ENCODE peak calls at places on chromosome 10, in nine cellular contexts. U is MM.1S, O is mammary epithelial cell, T is GM23338, W is hepatocyte, Z is astrocyte, S is fibroblast of lung, L is HepG2, G is GM12878. H is an unnamed sample.
A peak's percentile ranks its signal among the peaks of the same experiment; 100 is the strongest.

GRCh38 chr10:13371879-13372470 is 23.9 kb upstream of the SEPHS1 start:
- DNase-seq in U (peak; percentile 84), O (peak; percentile 73), T (peak; percentile 91), W (peak; percentile 89), Z (peak; percentile 59), S (peak; percentile 70), L (peak; percentile 81), G (no peak), H (peak; percentile 81)

GRCh38 chr10:124672181-124672638 is 72.0 kb downstream of the FAM53B start:
- DNase-seq in U (no peak), O (no peak), T (peak; percentile 29), W (no peak), Z (no peak), S (no peak), L (no peak), G (no peak), H (no peak)

GRCh38 chr10:102617816-102618215 is 26.5 kb upstream of the TRIM8 start:
- DNase-seq in U (no peak), O (no peak), T (no peak), W (no peak), Z (no peak), S (no peak), L (no peak), G (no peak), H (no peak)

GRCh38 chr10:27792191-27792590 is 46.6 kb upstream of the MKX start:
- DNase-seq in U (no peak), O (no peak), T (no peak), W (no peak), Z (peak; percentile 32), S (peak; percentile 36), L (no peak), G (no peak), H (no peak)

GRCh38 chr10:34194259-34194658 is 620.8 kb downstream of the PARD3 start:
- DNase-seq in U (no peak), O (no peak), T (no peak), W (peak; percentile 42), Z (peak; percentile 71), S (peak; percentile 72), L (no peak), G (no peak), H (no peak)

GRCh38 chr10:80530816-80531215 is 6.9 kb upstream of the SH2D4B start:
- DNase-seq in U (no peak), O (no peak), T (no peak), W (no peak), Z (no peak), S (no peak), L (no peak), G (no peak), H (no peak)

GRCh38 chr10:58266003-58266825 is 1.5 kb downstream of the IPMK start:
- DNase-seq in U (peak; percentile 53), O (peak; percentile 65), T (no peak), W (peak; percentile 55), Z (peak; percentile 57), S (peak; percentile 63), L (peak; percentile 53), G (no peak), H (peak; percentile 45)

GRCh38 chr10:85315657-85316056 is 987.3 kb downstream of the CCSER2 start:
- DNase-seq in U (no peak), O (no peak), T (no peak), W (no peak), Z (no peak), S (no peak), L (no peak), G (no peak), H (no peak)

GRCh38 chr10:9222917-9223316 is 1168.4 kb downstream of the GATA3 start:
- DNase-seq in U (no peak), O (peak; percentile 17), T (no peak), W (no peak), Z (peak; percentile 39), S (peak; percentile 60), L (no peak), G (no peak), H (no peak)

GRCh38 chr10:112389147-112389822 is 15.4 kb downstream of the ACSL5 start:
- DNase-seq in U (no peak), O (peak; percentile 62), T (no peak), W (peak; percentile 35), Z (peak; percentile 26), S (peak; percentile 49), L (peak; percentile 85), G (peak; percentile 59), H (peak; percentile 17)

GRCh38 chr10:18157909-18158308 is 17.7 kb downstream of the CACNB2 start:
- DNase-seq in U (no peak), O (peak; percentile 22), T (no peak), W (no peak), Z (peak; percentile 95), S (peak; percentile 95), L (no peak), G (no peak), H (no peak)

GRCh38 chr10:12238821-12239220 is 42.8 kb downstream of the CDC123 start:
- DNase-seq in U (no peak), O (no peak), T (no peak), W (no peak), Z (no peak), S (no peak), L (peak; percentile 83), G (no peak), H (no peak)
- TF ChIP-seq CTCF in U (no peak), O (no peak), T (no peak), W (no peak), Z (no peak), S (no peak), L (no peak), G (no peak), H (no peak)

GRCh38 chr10:75540357-75541335 is 109.2 kb downstream of the LRMDA start:
- DNase-seq in U (no peak), O (no peak), T (peak; percentile 31), W (no peak), Z (no peak), S (no peak), L (no peak), G (no peak), H (no peak)

GRCh38 chr10:75542084-75542483 is 110.7 kb downstream of the LRMDA start:
- DNase-seq in U (no peak), O (no peak), T (no peak), W (no peak), Z (no peak), S (no peak), L (no peak), G (no peak), H (no peak)

GRCh38 chr10:75542902-75543301 is 111.5 kb downstream of the LRMDA start:
- DNase-seq in U (no peak), O (no peak), T (peak; percentile 26), W (peak; percentile 49), Z (peak; percentile 89), S (peak; percentile 90), L (no peak), G (no peak), H (no peak)

GRCh38 chr10:75541411-75541810 is 110.0 kb downstream of the LRMDA start:
- DNase-seq in U (no peak), O (no peak), T (no peak), W (no peak), Z (no peak), S (no peak), L (no peak), G (no peak), H (no peak)

GRCh38 chr10:75538144-75538543 is 106.7 kb downstream of the LRMDA start:
- DNase-seq in U (no peak), O (no peak), T (peak; percentile 71), W (no peak), Z (no peak), S (no peak), L (no peak), G (no peak), H (no peak)
- H3K4me2 ChIP-seq in U (no peak overlapping the region), O (no peak overlapping the region), T (peak overlapping the region; percentile 46), W (no peak overlapping the region), Z (no peak overlapping the region), S (no peak overlapping the region), L (no peak overlapping the region), G (no peak overlapping the region), H (no peak overlapping the region)

DNA sequence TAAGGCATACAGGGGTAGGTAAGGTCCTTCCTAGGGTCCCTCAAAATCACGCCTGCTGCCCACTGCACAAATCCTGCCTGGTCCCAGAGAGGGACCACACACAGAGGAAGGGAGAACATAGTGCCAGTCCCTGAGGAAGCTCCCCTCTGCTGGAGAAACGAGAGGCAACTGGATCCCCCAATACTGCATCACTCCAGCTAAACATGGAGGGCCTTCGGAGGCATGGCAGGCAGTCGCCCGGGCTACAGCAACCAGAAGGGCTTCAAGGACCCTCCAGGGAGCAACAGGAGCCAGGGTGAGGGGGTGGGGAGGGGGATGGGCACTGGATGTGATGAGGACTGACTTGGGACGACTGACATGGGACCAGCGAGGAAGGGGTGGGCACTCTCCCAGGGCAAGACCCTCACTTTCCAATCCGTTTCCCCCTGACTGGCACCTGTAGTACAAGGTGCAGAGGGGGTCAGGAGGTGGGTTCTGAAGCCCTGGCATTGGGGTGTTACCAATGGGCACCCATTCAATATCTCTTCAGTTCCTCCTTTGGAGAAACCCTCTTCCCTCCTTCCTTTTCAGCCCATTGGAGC is 21.7 kb downstream of the DDIT4 start:
- DNase-seq in U (no peak), O (no peak), T (no peak), W (no peak), Z (no peak), S (no peak), L (no peak), G (no peak), H (no peak)
- H3K4me3 ChIP-seq in U (no peak overlapping the region), O (no peak overlapping the region), T (no peak overlapping the region), W (no peak overlapping the region), Z (no peak overlapping the region), S (no peak overlapping the region), L (no peak overlapping the region), G (peak overlapping the region; percentile 29), H (no peak overlapping the region)

GRCh38 chr10:88316292-88316861 is 266.7 kb downstream of the RNLS start:
- DNase-seq in U (no peak), O (no peak), T (no peak), W (no peak), Z (no peak), S (no peak), L (no peak), G (no peak), H (no peak)

GRCh38 chr10:88317099-88317498 is 266.0 kb downstream of the RNLS start:
- DNase-seq in U (no peak), O (no peak), T (no peak), W (no peak), Z (no peak), S (no peak), L (no peak), G (no peak), H (no peak)

GRCh38 chr10:88319960-88320517 is 263.1 kb downstream of the RNLS start:
- DNase-seq in U (no peak), O (no peak), T (no peak), W (no peak), Z (no peak), S (no peak), L (no peak), G (no peak), H (no peak)

GRCh38 chr10:88315746-88316145 is 267.4 kb downstream of the RNLS start:
- DNase-seq in U (no peak), O (no peak), T (no peak), W (no peak), Z (no peak), S (no peak), L (no peak), G (no peak), H (no peak)

DNA sequence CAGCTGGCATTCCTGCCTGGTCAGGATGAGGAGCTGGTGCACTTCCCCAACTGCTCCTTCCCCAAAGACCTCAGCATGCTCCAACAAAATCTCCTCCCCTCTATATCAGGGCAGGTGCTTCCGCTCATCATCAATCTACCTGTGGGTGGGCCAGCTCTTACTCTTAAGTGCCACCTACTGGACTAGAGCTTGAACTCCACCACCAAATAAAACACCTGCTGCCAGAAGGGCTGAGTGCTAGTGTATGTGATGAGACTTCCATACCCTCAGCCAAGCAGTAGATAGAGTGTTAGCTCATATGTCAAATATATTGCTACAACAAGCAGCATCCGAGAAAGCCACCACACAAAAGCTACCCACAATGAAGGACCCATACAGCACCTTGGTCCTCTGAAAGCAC is 264.3 kb downstream of the RNLS start:
- DNase-seq in U (peak; percentile 45), O (peak; percentile 15), T (peak; percentile 62), W (no peak), Z (no peak), S (no peak), L (peak; percentile 1), G (no peak), H (peak; percentile 65)
- TF ChIP-seq CTCF in U (peak; percentile 51), O (peak; percentile 47), T (peak; percentile 65), W (no peak), Z (no peak), S (peak; percentile 9), L (peak; percentile 40), G (peak; percentile 25), H (peak; percentile 78)